ENCODE peak calls at places on chromosomes 13 and 19, in nine cellular contexts. E is T-helper 9 cell; L is NCI-H446; U is GF-D8; X is AG08395; N is activated CD8-positive, alpha-beta memory T cell treated with anti-CD3 and anti-CD28 coated beads for 1 hour; M is HFFc6; W is Peyer's patch; P is suprapubic skin. R is an unnamed sample.

GRCh38 chr19:13803038-13803437 is 7.8 kb downstream of the ZSWIM4 start:
- DNase-seq in E (no peak), L (no peak), U (no peak), X (no peak), N (no peak), M (no peak), W (no peak), P (no peak), R (no peak)

GRCh38 chr13:106234656-106235055 is 300.8 kb downstream of the EFNB2 start:
- DNase-seq in E (no peak), L (no peak), U (no peak), X (no peak), N (no peak), M (no peak), W (no peak), P (no peak), R (no peak)

GRCh38 chr13:108595416-108596257 is 33.8 kb upstream of the MYO16 start:
- DNase-seq in E (no peak), L (no peak), U (no peak), X (no peak), N (no peak), M (no peak), W (no peak), P (no peak), R (no peak)

GRCh38 chr13:79581870-79582315 is 100.9 kb downstream of the NDFIP2 start:
- DNase-seq in E (no peak), L (no peak), U (no peak), X (peak; percentile 10), N (no peak), M (no peak), W (no peak), P (peak; percentile 58), R (no peak)

GRCh38 chr13:26605845-26606244 is 48.4 kb downstream of the WASF3 start:
- DNase-seq in E (no peak), L (no peak), U (no peak), X (no peak), N (no peak), M (no peak), W (no peak), P (no peak), R (no peak)

GRCh38 chr19:49552749-49553148 is 24.9 kb downstream of the RCN3 start:
- DNase-seq in E (peak; percentile 20), L (no peak), U (no peak), X (no peak), N (no peak), M (no peak), W (no peak), P (no peak), R (no peak)

GRCh38 chr13:30052127-30052526 is 201.7 kb upstream of the UBL3 start:
- DNase-seq in E (no peak), L (no peak), U (peak; percentile 79), X (no peak), N (no peak), M (no peak), W (no peak), P (no peak), R (no peak)

GRCh38 chr13:29959086-29959485 is 108.7 kb upstream of the UBL3 start:
- DNase-seq in E (no peak), L (no peak), U (no peak), X (no peak), N (no peak), M (no peak), W (no peak), P (no peak), R (no peak)

GRCh38 chr19:3459322-3459881 is 20.9 kb downstream of the SMIM24 start:
- DNase-seq in E (no peak), L (no peak), U (no peak), X (peak; percentile 96), N (no peak), M (peak; percentile 65), W (peak; percentile 24), P (peak; percentile 88), R (no peak)

GRCh38 chr19:5103061-5103701 is 134.3 kb downstream of the KDM4B start:
- DNase-seq in E (no peak), L (peak; percentile 49), U (no peak), X (peak; percentile 75), N (no peak), M (no peak), W (no peak), P (no peak), R (no peak)

GRCh38 chr19:42403586-42403985 is 13.5 kb upstream of the CNFN start:
- DNase-seq in E (no peak), L (no peak), U (no peak), X (no peak), N (no peak), M (no peak), W (no peak), P (no peak), R (no peak)

GRCh38 chr13:52974711-52975110 is 53.9 kb upstream of the OLFM4 start:
- DNase-seq in E (no peak), L (no peak), U (no peak), X (no peak), N (no peak), M (no peak), W (no peak), P (no peak), R (no peak)

GRCh38 chr13:77733674-77734073 is 36.2 kb downstream of the SLAIN1 start:
- DNase-seq in E (no peak), L (no peak), U (no peak), X (no peak), N (no peak), M (no peak), W (no peak), P (no peak), R (no peak)

GRCh38 chr13:91778123-91778522 is 379.7 kb downstream of the GPC5 start:
- DNase-seq in E (no peak), L (no peak), U (no peak), X (no peak), N (no peak), M (no peak), W (no peak), P (no peak), R (no peak)

GRCh38 chr13:107835339-107836018 is 379.9 kb downstream of the LIG4 start:
- DNase-seq in E (no peak), L (no peak), U (no peak), X (peak; percentile 14), N (no peak), M (no peak), W (no peak), P (no peak), R (no peak)

GRCh38 chr19:47357788-47358680 is 8.9 kb downstream of the DHX34 start:
- DNase-seq in E (no peak), L (no peak), U (no peak), X (no peak), N (no peak), M (no peak), W (no peak), P (no peak), R (no peak)

GRCh38 chr19:658916-659839 is 3.8 kb downstream of the RNF126 start:
- DNase-seq in E (peak; percentile 64), L (no peak), U (no peak), X (peak; percentile 62), N (no peak), M (no peak), W (peak; percentile 68), P (no peak), R (no peak)

GRCh38 chr13:51048166-51048461 is 63.0 kb downstream of the C13orf42 start:
- DNase-seq in E (no peak), L (no peak), U (no peak), X (no peak), N (no peak), M (no peak), W (no peak), P (no peak), R (no peak)

GRCh38 chr13:21753117-21753729 is 82.3 kb downstream of the FGF9 start:
- DNase-seq in E (no peak), L (no peak), U (no peak), X (no peak), N (no peak), M (no peak), W (no peak), P (no peak), R (no peak)

GRCh38 chr19:6297202-6297601 is 17.4 kb upstream of the MLLT1 start:
- DNase-seq in E (no peak), L (no peak), U (no peak), X (no peak), N (no peak), M (no peak), W (no peak), P (no peak), R (no peak)

GRCh38 chr19:7280940-7281666 is 13.1 kb downstream of the INSR start:
- DNase-seq in E (no peak), L (no peak), U (no peak), X (no peak), N (no peak), M (no peak), W (no peak), P (no peak), R (no peak)

GRCh38 chr19:32814046-32814445 is 55.5 kb downstream of the SLC7A9 start:
- DNase-seq in E (no peak), L (no peak), U (no peak), X (no peak), N (no peak), M (no peak), W (peak; percentile 12), P (no peak), R (no peak)

GRCh38 chr19:49689133-49690072 is at the start of gene ADM5:
- DNase-seq in E (no peak), L (no peak), U (no peak), X (peak; percentile 25), N (no peak), M (no peak), W (no peak), P (no peak), R (no peak)

GRCh38 chr19:30419581-30420180 is 47.5 kb downstream of the ZNF536 start:
- DNase-seq in E (no peak), L (no peak), U (no peak), X (peak; percentile 93), N (no peak), M (no peak), W (no peak), P (no peak), R (no peak)

GRCh38 chr19:8320564-8321066 is 560 bp downstream of the NDUFA7 start:
- DNase-seq in E (no peak), L (no peak), U (peak; percentile 10), X (peak; percentile 24), N (no peak), M (no peak), W (no peak), P (no peak), R (no peak)

GRCh38 chr19:47663911-47664771 is 49.1 kb upstream of the EHD2 start:
- DNase-seq in E (no peak), L (no peak), U (peak; percentile 87), X (peak; percentile 94), N (no peak), M (peak; percentile 97), W (peak; percentile 23), P (peak; percentile 87), R (no peak)

GRCh38 chr13:102567857-102568256 is 28.9 kb upstream of the TPP2 start:
- DNase-seq in E (no peak), L (no peak), U (no peak), X (no peak), N (no peak), M (no peak), W (no peak), P (no peak), R (no peak)

GRCh38 chr13:22801402-22802003 is 379.3 kb upstream of the SGCG start:
- DNase-seq in E (no peak), L (no peak), U (no peak), X (peak; percentile 4), N (no peak), M (no peak), W (no peak), P (no peak), R (no peak)

GRCh38 chr19:15452111-15453047 is 2.6 kb upstream of the WIZ start:
- DNase-seq in E (peak; percentile 21), L (no peak), U (no peak), X (peak; percentile 95), N (no peak), M (no peak), W (peak; percentile 44), P (peak; percentile 92), R (no peak)

GRCh38 chr19:34096020-34096915 is 76.0 kb upstream of the LSM14A start:
- DNase-seq in E (no peak), L (peak; percentile 17), U (no peak), X (peak; percentile 56), N (no peak), M (peak; percentile 43), W (no peak), P (no peak), R (peak; percentile 4)

GRCh38 chr19:35048911-35049411 is 7.4 kb downstream of the HPN start:
- DNase-seq in E (no peak), L (no peak), U (no peak), X (no peak), N (no peak), M (no peak), W (no peak), P (no peak), R (no peak)

R was measured in GM12864.